ENCODE peak calls at places on chromosomes 3 and 15, in seven cellular contexts. B is right cardiac atrium; F is astrocyte of the spinal cord; Z is T follicular helper cell; T is Jurkat, Clone E6-1; M is cardiac fibroblast; I is psoas muscle. K is an unnamed sample.

GRCh38 chr15:36737430-36737891 is 158.0 kb downstream of the CDIN1 start:
- DNase-seq in I (no peak), M (peak; percentile 40), F (peak; percentile 31), B (no peak), Z (no peak), T (no peak), K (no peak)

GRCh38 chr15:64044315-64045105 is 1.8 kb downstream of the DAPK2 start:
- DNase-seq in M (no peak), F (no peak), Z (no peak), B (peak; percentile 27), T (no peak), I (no peak), K (peak; percentile 31)

GRCh38 chr3:185070491-185071335 is 82.1 kb downstream of the C3orf70 start:
- DNase-seq in I (no peak), B (no peak), T (no peak), Z (no peak), M (peak; percentile 46), F (no peak), K (no peak)

GRCh38 chr3:111547645-111548044 is 5.6 kb downstream of the CD96 start:
- DNase-seq in T (peak; percentile 92), Z (peak; percentile 48), M (no peak), F (no peak), B (no peak), I (no peak), K (no peak)

GRCh38 chr3:16272588-16272987 is 7.6 kb downstream of the OXNAD1 start:
- DNase-seq in Z (no peak), M (no peak), I (no peak), B (no peak), T (no peak), F (no peak), K (no peak)

GRCh38 chr15:37136666-37137065 is 36.3 kb upstream of the MEIS2 start:
- DNase-seq in B (no peak), Z (no peak), F (no peak), I (no peak), M (peak; percentile 40), T (no peak), K (no peak)

GRCh38 chr3:195028877-195029606 is 241.9 kb downstream of the XXYLT1 start:
- DNase-seq in M (no peak), T (no peak), B (no peak), Z (no peak), I (no peak), F (no peak), K (peak; percentile 40)

GRCh38 chr3:52498134-52499054 is 3.3 kb downstream of the STAB1 start:
- DNase-seq in F (peak; percentile 68), Z (no peak), M (peak; percentile 49), I (peak; percentile 69), B (peak; percentile 71), T (no peak), K (no peak)

GRCh38 chr3:14440531-14441239 is 38.3 kb downstream of the SLC6A6 start:
- DNase-seq in M (no peak), F (peak; percentile 34), T (no peak), I (no peak), Z (no peak), B (no peak), K (no peak)

GRCh38 chr15:74207652-74208440 is 5.3 kb upstream of the STRA6 start:
- DNase-seq in T (no peak), Z (no peak), I (no peak), F (no peak), M (no peak), B (no peak), K (no peak)

GRCh38 chr15:56052389-56053045 is 59.1 kb upstream of the NEDD4 start:
- DNase-seq in Z (no peak), I (no peak), M (peak; percentile 70), F (peak; percentile 63), T (peak; percentile 53), B (no peak), K (no peak)

GRCh38 chr15:48703544-48703943 is 58.0 kb upstream of the FBN1 start:
- DNase-seq in T (no peak), Z (no peak), F (peak; percentile 79), B (no peak), M (peak; percentile 73), I (no peak), K (no peak)

GRCh38 chr3:51681453-51681852 is 10.4 kb downstream of the TEX264 start:
- DNase-seq in I (no peak), F (no peak), T (peak; percentile 82), B (no peak), M (peak; percentile 48), Z (peak; percentile 22), K (peak; percentile 34)

GRCh38 chr3:38528457-38528856 is 32.3 kb downstream of the EXOG start:
- DNase-seq in T (no peak), M (no peak), F (no peak), B (no peak), I (no peak), Z (no peak), K (no peak)

GRCh38 chr3:188316723-188317070 is 162.7 kb downstream of the LPP start:
- DNase-seq in M (peak; percentile 55), B (no peak), F (no peak), Z (no peak), I (no peak), T (no peak), K (no peak)

GRCh38 chr3:172461530-172462138 is 13.4 kb upstream of the GHSR start:
- DNase-seq in B (no peak), F (peak; percentile 28), T (peak; percentile 54), Z (no peak), I (no peak), M (peak; percentile 59), K (no peak)

GRCh38 chr15:69107025-69107620 is 53.3 kb upstream of the GLCE start:
- DNase-seq in T (no peak), M (no peak), F (no peak), Z (no peak), I (no peak), B (no peak), K (no peak)

GRCh38 chr3:185959609-185960517 is 22.0 kb upstream of the TRA2B start:
- DNase-seq in I (no peak), F (peak; percentile 77), B (no peak), Z (no peak), M (peak; percentile 88), T (no peak), K (no peak)

GRCh38 chr3:50605901-50606326 is 5.7 kb downstream of the CISH start:
- DNase-seq in B (no peak), T (no peak), M (no peak), F (no peak), I (no peak), Z (no peak), K (no peak)

GRCh38 chr15:78059110-78059839 is 18.2 kb downstream of the TBC1D2B start:
- DNase-seq in I (no peak), F (no peak), T (no peak), B (no peak), M (peak; percentile 58), Z (no peak), K (no peak)

GRCh38 chr15:69700380-69700779 is 247.8 kb downstream of the RPLP1 start:
- DNase-seq in F (no peak), T (no peak), M (no peak), Z (no peak), I (no peak), B (no peak), K (no peak)

GRCh38 chr3:54822206-54822605 is 105.7 kb downstream of the LRTM1 start:
- DNase-seq in M (peak; percentile 39), I (no peak), B (no peak), Z (no peak), F (peak; percentile 49), T (no peak), K (no peak)

GRCh38 chr3:126937533-126938432 is 45.1 kb upstream of the PLXNA1 start:
- DNase-seq in F (peak; percentile 33), M (no peak), T (no peak), Z (no peak), B (peak; percentile 38), I (no peak), K (no peak)

GRCh38 chr3:188294823-188295487 is 141.0 kb downstream of the LPP start:
- DNase-seq in T (no peak), Z (no peak), B (no peak), M (peak; percentile 95), I (no peak), F (peak; percentile 96), K (peak; percentile 34)